ENCODE peak calls at places on chromosomes 2 and 18, in four cellular contexts. R is heart left ventricle, Q is Peyer's patch, X is sigmoid colon. G is an unnamed sample.

GRCh38 chr2:23757686-23758433 is 169.1 kb downstream of the ATAD2B start:
- DNase-seq in Q (peak; percentile 66), R (no peak), X (no peak), G (no peak)

GRCh38 chr2:99032786-99033185 is 96.8 kb upstream of the CRACDL start:
- DNase-seq in R (no peak), X (no peak), Q (no peak), G (no peak)

GRCh38 chr18:61546598-61546997 is 213.4 kb downstream of the CDH20 start:
- DNase-seq in Q (no peak), X (no peak), R (no peak), G (no peak)

GRCh38 chr18:23134780-23135678 is at the start of gene CABLES1:
- DNase-seq in X (peak; percentile 84), R (peak; percentile 60), Q (peak; percentile 77), G (peak; percentile 45)

GRCh38 chr2:88606371-88607030 is 20.8 kb downstream of the EIF2AK3 start:
- DNase-seq in X (no peak), R (no peak), Q (peak; percentile 59), G (no peak)

GRCh38 chr18:63090334-63090733 is 229.2 kb downstream of the BCL2 start:
- DNase-seq in Q (no peak), X (peak; percentile 88), R (no peak), G (no peak)

GRCh38 chr2:134253804-134254203 is at the start of gene MGAT5:
- DNase-seq in R (no peak), X (no peak), Q (peak; percentile 74), G (no peak)

GRCh38 chr2:3091696-3092095 is 285.9 kb downstream of the EIPR1 start:
- DNase-seq in R (no peak), X (no peak), Q (no peak), G (no peak)

GRCh38 chr2:156112323-156112722 is 220.2 kb downstream of the NR4A2 start:
- DNase-seq in Q (no peak), X (no peak), R (no peak), G (no peak)
- TF ChIP-seq POLR2A in Q (no peak), X (no peak), R (no peak), G (no peak)

GRCh38 chr2:176131617-176132396 is 2.3 kb downstream of the HOXD8 start:
- DNase-seq in R (no peak), Q (no peak), X (no peak), G (no peak)

GRCh38 chr2:176129013-176129796 is at the start of gene HOXD8:
- DNase-seq in Q (peak; percentile 75), X (peak; percentile 89), R (no peak), G (peak; percentile 81)

GRCh38 chr2:176129825-176130152 is 284 bp downstream of the HOXD8 start:
- DNase-seq in Q (no peak), X (peak; percentile 75), R (no peak), G (no peak)

GRCh38 chr2:176130917-176131616 is 1.6 kb downstream of the HOXD8 start:
- DNase-seq in Q (no peak), R (no peak), X (peak; percentile 20), G (no peak)

DNA sequence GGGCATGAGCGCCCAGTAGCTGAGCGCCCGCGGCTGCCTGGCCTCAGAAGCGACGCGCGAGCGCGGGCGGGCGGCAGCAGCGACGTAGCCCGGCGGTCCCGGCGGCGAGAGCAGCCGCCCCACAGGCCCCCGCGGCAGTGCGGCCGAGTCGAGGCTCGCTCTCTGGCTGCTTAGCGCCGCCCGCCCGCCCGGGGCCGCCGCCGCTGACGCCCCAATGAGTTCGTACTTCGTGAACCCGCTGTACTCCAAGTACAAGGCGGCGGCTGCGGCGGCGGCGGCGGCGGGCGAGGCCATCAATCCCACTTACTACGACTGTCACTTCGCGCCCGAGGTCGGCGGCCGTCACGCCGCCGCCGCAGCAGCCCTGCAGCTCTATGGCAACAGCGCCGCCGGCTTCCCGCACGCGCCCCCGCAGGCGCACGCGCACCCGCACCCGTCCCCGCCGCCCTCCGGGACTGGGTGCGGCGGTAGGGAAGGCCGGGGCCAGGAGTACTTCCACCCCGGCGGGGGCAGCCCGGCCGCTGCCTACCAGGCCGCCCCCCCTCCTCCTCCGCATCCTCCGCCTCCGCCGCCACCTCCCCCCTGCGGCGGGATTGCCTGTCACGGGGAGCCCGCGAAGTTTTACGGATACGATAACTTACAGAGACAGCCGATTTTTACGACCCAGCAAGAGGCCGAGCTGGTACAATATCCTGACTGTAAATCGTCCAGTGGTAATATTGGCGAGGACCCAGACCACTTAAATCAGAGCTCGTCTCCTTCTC is 830 bp downstream of the HOXD8 start:
- DNase-seq in X (peak; percentile 86), R (no peak), Q (peak; percentile 61), G (peak; percentile 71)
- TF ChIP-seq POLR2A in X (no peak), R (no peak), Q (no peak), G (no peak)

GRCh38 chr2:177234267-177234666 is 21.7 kb downstream of the HNRNPA3 start:
- DNase-seq in Q (no peak), X (no peak), R (no peak), G (no peak)

GRCh38 chr2:177232098-177232704 is 19.6 kb downstream of the HNRNPA3 start:
- DNase-seq in X (no peak), R (no peak), Q (no peak), G (no peak)

GRCh38 chr2:177225965-177226360 is 13.4 kb downstream of the HNRNPA3 start:
- DNase-seq in X (no peak), Q (no peak), R (no peak), G (no peak)

GRCh38 chr2:177231270-177231669 is 18.7 kb downstream of the HNRNPA3 start:
- DNase-seq in X (no peak), Q (no peak), R (no peak), G (no peak)

GRCh38 chr2:177229448-177230242 is 17.1 kb downstream of the HNRNPA3 start:
- DNase-seq in Q (no peak), X (no peak), R (no peak), G (no peak)
- TF ChIP-seq POLR2A in Q (no peak), X (no peak), R (no peak), G (no peak)

GRCh38 chr2:110678457-110679336 is 834 bp upstream of the BUB1 start:
- DNase-seq in R (no peak), Q (peak; percentile 56), X (peak; percentile 67), G (peak; percentile 75)

GRCh38 chr2:110682872-110683271 is 5.0 kb upstream of the BUB1 start:
- DNase-seq in X (no peak), R (no peak), Q (no peak), G (no peak)

GRCh38 chr2:110679865-110680264 is 2.0 kb upstream of the BUB1 start:
- DNase-seq in Q (no peak), X (no peak), R (no peak), G (no peak)

GRCh38 chr2:110679337-110679707 is 1.5 kb upstream of the BUB1 start:
- DNase-seq in Q (no peak), X (no peak), R (no peak), G (peak; percentile 84)

GRCh38 chr2:110682267-110682666 is 4.4 kb upstream of the BUB1 start:
- DNase-seq in X (no peak), R (no peak), Q (no peak), G (no peak)
- TF ChIP-seq POLR2A in X (no peak), R (no peak), Q (no peak), G (no peak)

DNA sequence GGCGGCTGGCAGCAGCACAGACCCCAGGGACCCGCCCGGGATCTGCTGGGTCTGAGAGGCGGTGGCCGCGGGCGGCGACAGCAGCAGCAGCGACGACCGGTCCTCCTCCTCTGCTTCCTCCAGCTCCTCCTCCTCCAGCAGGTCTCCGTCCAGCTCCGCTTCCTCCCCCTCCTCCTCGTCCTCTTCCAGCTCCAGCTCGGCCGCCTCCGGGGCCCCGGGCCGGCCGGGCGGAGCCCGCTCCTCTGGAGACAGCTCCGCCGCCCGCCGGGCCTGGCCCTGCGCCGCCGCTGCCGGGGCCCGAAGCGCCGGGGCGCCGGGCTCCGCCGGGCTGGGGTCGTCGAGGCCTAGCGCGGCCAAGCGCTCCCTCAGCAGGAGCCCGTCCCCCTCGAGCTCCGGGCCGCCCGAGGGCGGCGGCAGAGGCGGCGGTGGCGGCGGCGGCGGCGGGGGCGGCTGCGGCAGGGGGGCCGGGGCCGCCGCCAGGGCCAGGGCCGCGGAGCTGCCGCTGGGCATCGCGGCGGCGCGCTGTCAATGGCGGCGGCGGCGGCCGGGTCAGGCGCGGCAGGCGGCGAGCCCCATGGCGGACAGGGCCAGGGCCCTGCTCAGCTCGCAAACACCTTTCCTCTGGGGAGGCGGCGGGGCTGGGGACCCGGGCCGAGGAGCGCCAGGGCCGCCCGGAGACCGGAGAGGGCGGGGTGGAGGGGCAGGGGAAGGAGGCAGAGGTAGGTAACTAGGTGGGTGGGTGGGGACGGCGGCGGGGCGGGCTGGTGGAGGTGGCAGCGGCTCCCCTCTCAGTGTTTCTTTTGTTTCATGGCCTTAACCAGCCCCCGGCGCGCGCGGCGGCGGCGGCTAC is 445 bp downstream of the MEX3C start:
- DNase-seq in R (peak; percentile 71), X (peak; percentile 82), Q (peak; percentile 70), G (peak; percentile 77)
- TF ChIP-seq POLR2A in R (peak; percentile 51), X (peak; percentile 23), Q (peak; percentile 48), G (peak; percentile 37)

DNA sequence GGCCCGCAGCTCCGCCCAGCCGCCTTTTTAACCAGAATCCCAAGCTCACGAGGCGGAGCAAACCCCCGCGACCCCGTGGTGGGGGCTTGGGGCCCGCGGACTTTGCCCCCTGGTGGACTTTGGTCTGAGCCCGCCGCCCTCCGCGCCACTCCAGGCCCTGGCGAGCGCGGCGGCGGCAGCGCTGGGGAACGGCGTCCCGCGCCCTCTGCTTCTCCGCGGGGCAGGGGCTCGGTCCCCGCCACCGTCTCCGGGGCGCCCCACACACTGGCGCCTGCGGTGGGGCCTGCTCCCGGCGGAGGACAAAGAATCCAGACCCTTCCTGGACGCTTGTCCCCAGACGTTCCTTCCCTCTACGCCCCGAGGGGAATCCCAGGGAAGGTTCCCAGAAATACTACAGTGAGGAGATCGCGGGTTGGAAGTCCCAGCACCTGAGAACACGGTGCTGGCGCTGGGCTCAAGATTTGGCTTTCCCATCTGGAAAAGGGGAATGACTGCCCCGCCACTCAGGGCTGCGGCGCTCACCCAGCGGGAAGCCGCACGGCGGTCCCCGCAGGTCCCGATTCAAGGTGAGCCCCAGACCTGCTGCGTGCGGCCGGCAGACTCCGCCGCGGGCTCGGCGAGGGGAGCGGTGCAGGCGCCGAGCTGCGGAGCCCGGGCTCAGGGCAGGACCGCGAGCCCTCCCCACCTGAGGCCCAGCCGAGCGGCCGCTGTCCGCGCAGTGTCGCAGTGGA is at the start of gene HAAO:
- DNase-seq in R (peak; percentile 57), X (peak; percentile 59), Q (peak; percentile 85), G (no peak)
- TF ChIP-seq POLR2A in R (no peak), X (no peak), Q (peak; percentile 88), G (no peak)

DNA sequence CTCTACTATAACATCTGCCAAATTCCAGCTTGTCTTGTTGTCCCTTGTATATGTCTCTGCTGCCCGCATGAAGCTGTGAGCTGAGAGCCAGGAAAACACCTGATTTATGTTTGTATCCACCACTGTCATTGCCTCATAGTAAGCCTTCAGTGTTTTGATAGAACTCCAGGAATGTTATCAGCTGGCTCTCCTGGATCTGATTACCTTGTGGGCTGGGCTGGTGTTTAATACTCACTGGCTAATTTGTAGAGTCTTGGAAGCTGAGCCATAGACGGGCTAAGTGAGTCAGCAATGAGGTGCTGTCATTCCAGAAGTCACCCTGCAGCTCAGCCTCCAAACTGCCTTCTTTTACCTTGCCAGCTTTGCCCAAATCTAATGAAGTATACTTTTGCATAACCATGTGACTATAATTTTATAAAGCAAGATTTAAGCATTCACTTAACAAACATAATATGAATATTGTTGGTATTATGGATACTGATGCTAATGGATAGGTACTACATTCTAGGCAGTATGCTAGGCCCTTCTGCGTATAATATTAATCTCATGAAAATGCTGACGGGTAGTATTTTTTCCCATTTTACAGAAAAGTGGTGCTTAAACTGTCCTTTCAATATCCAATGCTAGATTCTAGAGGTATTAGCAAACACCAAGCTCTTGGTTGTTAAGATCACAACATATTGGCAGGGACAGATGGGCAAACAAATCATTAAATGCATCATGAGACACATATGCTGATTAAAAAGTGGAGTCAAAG is 62.7 kb upstream of the GATA6 start:
- DNase-seq in X (no peak), Q (peak; percentile 77), R (no peak), G (no peak)
- TF ChIP-seq POLR2A in X (no peak), Q (peak; percentile 30), R (no peak), G (no peak)